ENCODE peak calls at places on chromosomes 16 and 17, in nine cellular contexts. One of them, this sample, is unnamed.

GRCh38 chr16:84718-85452 is 6.9 kb downstream of the MPG start:
- DNase-seq in HFF-Myc: no peak
- DNase-seq in choroid plexus epithelial cell: peak
- DNase-seq in fibroblast of pulmonary artery: peak
- DNase-seq in fibroblast of the aortic adventitia: peak
- DNase-seq in cardiac muscle cell: no peak
- DNase-seq in lung: peak
- DNase-seq in fibroblast of mammary gland: peak
- DNase-seq in transverse colon: peak
- DNase-seq in this sample: peak

GRCh38 chr16:27174007-27174406 is 29.3 kb upstream of the KDM8 start:
- DNase-seq in choroid plexus epithelial cell: no peak
- DNase-seq in fibroblast of pulmonary artery: no peak
- DNase-seq in lung: no peak
- DNase-seq in cardiac muscle cell: no peak
- DNase-seq in transverse colon: peak
- DNase-seq in fibroblast of the aortic adventitia: no peak
- DNase-seq in fibroblast of mammary gland: no peak
- DNase-seq in HFF-Myc: no peak
- DNase-seq in this sample: no peak

GRCh38 chr16:55496509-55497145 is 12.2 kb upstream of the LPCAT2 start:
- DNase-seq in cardiac muscle cell: no peak
- DNase-seq in HFF-Myc: no peak
- DNase-seq in choroid plexus epithelial cell: no peak
- DNase-seq in fibroblast of mammary gland: no peak
- DNase-seq in fibroblast of the aortic adventitia: no peak
- DNase-seq in transverse colon: no peak
- DNase-seq in lung: peak
- DNase-seq in fibroblast of pulmonary artery: no peak
- DNase-seq in this sample: no peak

GRCh38 chr17:79943354-79944241 is 92.1 kb downstream of the TBC1D16 start:
- DNase-seq in HFF-Myc: no peak
- DNase-seq in fibroblast of pulmonary artery: no peak
- DNase-seq in cardiac muscle cell: no peak
- DNase-seq in fibroblast of mammary gland: no peak
- DNase-seq in choroid plexus epithelial cell: no peak
- DNase-seq in transverse colon: peak
- DNase-seq in lung: no peak
- DNase-seq in fibroblast of the aortic adventitia: no peak
- DNase-seq in this sample: no peak

GRCh38 chr17:76262732-76263344 is 2.3 kb upstream of the UBALD2 start:
- DNase-seq in lung: no peak
- DNase-seq in fibroblast of pulmonary artery: no peak
- DNase-seq in transverse colon: peak
- DNase-seq in cardiac muscle cell: no peak
- DNase-seq in HFF-Myc: no peak
- DNase-seq in choroid plexus epithelial cell: no peak
- DNase-seq in fibroblast of mammary gland: no peak
- DNase-seq in fibroblast of the aortic adventitia: no peak
- DNase-seq in this sample: peak

GRCh38 chr16:57610611-57611010 is 17.8 kb upstream of the ADGRG1 start:
- DNase-seq in fibroblast of the aortic adventitia: no peak
- DNase-seq in cardiac muscle cell: no peak
- DNase-seq in HFF-Myc: no peak
- DNase-seq in choroid plexus epithelial cell: no peak
- DNase-seq in fibroblast of mammary gland: no peak
- DNase-seq in lung: no peak
- DNase-seq in fibroblast of pulmonary artery: no peak
- DNase-seq in transverse colon: no peak
- DNase-seq in this sample: no peak

GRCh38 chr17:1634841-1635650 is 6.4 kb upstream of the SLC43A2 start:
- DNase-seq in choroid plexus epithelial cell: no peak
- DNase-seq in fibroblast of pulmonary artery: no peak
- DNase-seq in fibroblast of mammary gland: no peak
- DNase-seq in cardiac muscle cell: no peak
- DNase-seq in transverse colon: no peak
- DNase-seq in lung: no peak
- DNase-seq in HFF-Myc: no peak
- DNase-seq in fibroblast of the aortic adventitia: no peak
- DNase-seq in this sample: no peak

GRCh38 chr16:10616744-10617640 is 36.6 kb upstream of the EMP2 start:
- DNase-seq in lung: peak
- DNase-seq in fibroblast of pulmonary artery: peak
- DNase-seq in choroid plexus epithelial cell: peak
- DNase-seq in transverse colon: peak
- DNase-seq in fibroblast of the aortic adventitia: peak
- DNase-seq in HFF-Myc: no peak
- DNase-seq in cardiac muscle cell: peak
- DNase-seq in fibroblast of mammary gland: peak
- DNase-seq in this sample: peak

GRCh38 chr17:2253768-2254406 is 49.7 kb downstream of the SMG6 start:
- DNase-seq in lung: no peak
- DNase-seq in HFF-Myc: no peak
- DNase-seq in fibroblast of mammary gland: no peak
- DNase-seq in fibroblast of the aortic adventitia: no peak
- DNase-seq in choroid plexus epithelial cell: no peak
- DNase-seq in transverse colon: no peak
- DNase-seq in fibroblast of pulmonary artery: no peak
- DNase-seq in cardiac muscle cell: no peak
- DNase-seq in this sample: no peak

GRCh38 chr16:78993342-78993741 is 607.2 kb downstream of the MAF start:
- DNase-seq in lung: no peak
- DNase-seq in cardiac muscle cell: peak
- DNase-seq in fibroblast of pulmonary artery: no peak
- DNase-seq in HFF-Myc: no peak
- DNase-seq in choroid plexus epithelial cell: no peak
- DNase-seq in fibroblast of the aortic adventitia: no peak
- DNase-seq in fibroblast of mammary gland: no peak
- DNase-seq in transverse colon: no peak
- DNase-seq in this sample: no peak

GRCh38 chr17:50817142-50817751 is 18.1 kb upstream of the WFIKKN2 start:
- DNase-seq in choroid plexus epithelial cell: peak
- DNase-seq in lung: peak
- DNase-seq in fibroblast of mammary gland: peak
- DNase-seq in fibroblast of the aortic adventitia: peak
- DNase-seq in HFF-Myc: no peak
- DNase-seq in transverse colon: peak
- DNase-seq in cardiac muscle cell: peak
- DNase-seq in fibroblast of pulmonary artery: peak
- DNase-seq in this sample: peak

GRCh38 chr16:2029350-2029749 is 2.6 kb downstream of the NHERF2 start:
- DNase-seq in fibroblast of pulmonary artery: no peak
- DNase-seq in lung: no peak
- DNase-seq in choroid plexus epithelial cell: no peak
- DNase-seq in cardiac muscle cell: no peak
- DNase-seq in transverse colon: no peak
- DNase-seq in fibroblast of the aortic adventitia: no peak
- DNase-seq in HFF-Myc: no peak
- DNase-seq in fibroblast of mammary gland: no peak
- DNase-seq in this sample: no peak

GRCh38 chr17:67311551-67311950 is 54.8 kb downstream of the PSMD12 start:
- DNase-seq in choroid plexus epithelial cell: no peak
- DNase-seq in fibroblast of the aortic adventitia: no peak
- DNase-seq in fibroblast of pulmonary artery: no peak
- DNase-seq in lung: no peak
- DNase-seq in cardiac muscle cell: no peak
- DNase-seq in HFF-Myc: no peak
- DNase-seq in fibroblast of mammary gland: no peak
- DNase-seq in transverse colon: no peak
- DNase-seq in this sample: no peak

GRCh38 chr17:2178798-2179505 is 124.0 kb downstream of the HIC1 start:
- DNase-seq in HFF-Myc: no peak
- DNase-seq in choroid plexus epithelial cell: peak
- DNase-seq in transverse colon: no peak
- DNase-seq in cardiac muscle cell: no peak
- DNase-seq in fibroblast of mammary gland: no peak
- DNase-seq in fibroblast of pulmonary artery: no peak
- DNase-seq in fibroblast of the aortic adventitia: no peak
- DNase-seq in lung: no peak
- DNase-seq in this sample: no peak

GRCh38 chr17:20955437-20956323 is 87.1 kb downstream of the USP22 start:
- DNase-seq in cardiac muscle cell: no peak
- DNase-seq in fibroblast of pulmonary artery: peak
- DNase-seq in HFF-Myc: no peak
- DNase-seq in transverse colon: no peak
- DNase-seq in lung: no peak
- DNase-seq in fibroblast of the aortic adventitia: peak
- DNase-seq in choroid plexus epithelial cell: peak
- DNase-seq in fibroblast of mammary gland: peak
- DNase-seq in this sample: no peak

GRCh38 chr17:41521574-41522261 is 3.0 kb upstream of the KRT15 start:
- DNase-seq in fibroblast of pulmonary artery: peak
- DNase-seq in fibroblast of mammary gland: peak
- DNase-seq in fibroblast of the aortic adventitia: peak
- DNase-seq in lung: peak
- DNase-seq in choroid plexus epithelial cell: peak
- DNase-seq in transverse colon: peak
- DNase-seq in HFF-Myc: no peak
- DNase-seq in cardiac muscle cell: no peak
- DNase-seq in this sample: peak

DNA sequence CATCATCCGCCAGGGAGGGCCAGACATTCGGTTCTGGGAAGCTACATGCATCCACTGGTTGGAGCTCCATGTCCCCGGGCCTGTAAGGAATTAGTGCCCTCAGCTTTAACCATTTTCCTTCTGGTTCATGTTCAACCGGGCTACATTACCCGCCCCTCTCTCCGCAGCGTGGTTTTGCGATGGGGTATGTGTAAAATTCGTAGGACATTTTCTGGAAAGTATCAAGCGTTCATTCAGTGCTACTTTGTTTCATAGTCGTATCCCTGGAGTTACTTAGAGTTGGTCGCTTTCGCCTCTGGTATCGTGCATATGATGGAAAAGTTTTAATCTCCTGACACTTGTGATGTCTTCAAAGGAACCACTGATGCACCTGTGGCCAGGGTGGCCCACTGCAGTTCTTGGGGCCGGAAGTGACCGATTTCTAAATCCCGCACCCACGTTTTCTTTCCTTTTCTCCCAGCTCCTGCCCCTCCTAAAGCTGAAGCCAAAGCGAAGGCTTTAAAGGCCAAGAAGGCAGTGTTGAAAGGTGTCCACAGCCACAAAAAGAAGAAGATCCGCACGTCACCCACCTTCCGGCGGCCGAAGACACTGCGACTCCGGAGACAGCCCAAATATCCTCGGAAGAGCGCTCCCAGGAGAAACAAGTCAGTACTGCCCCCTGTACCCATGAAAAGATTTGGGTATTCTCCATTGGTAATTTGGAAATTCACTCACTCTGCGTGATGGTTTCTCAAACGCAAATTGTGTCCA is 637 bp downstream of the RPL23A start:
- DNase-seq in fibroblast of mammary gland: no peak
- DNase-seq in transverse colon: no peak
- DNase-seq in fibroblast of the aortic adventitia: no peak
- DNase-seq in fibroblast of pulmonary artery: no peak
- DNase-seq in lung: no peak
- DNase-seq in choroid plexus epithelial cell: no peak
- DNase-seq in HFF-Myc: no peak
- DNase-seq in cardiac muscle cell: no peak
- DNase-seq in this sample: no peak
- TF ChIP-seq CTCF in fibroblast of mammary gland: no peak
- TF ChIP-seq CTCF in transverse colon: peak
- TF ChIP-seq CTCF in fibroblast of the aortic adventitia: no peak
- TF ChIP-seq CTCF in fibroblast of pulmonary artery: no peak
- TF ChIP-seq CTCF in lung: no peak
- TF ChIP-seq CTCF in choroid plexus epithelial cell: peak
- TF ChIP-seq CTCF in HFF-Myc: no peak
- TF ChIP-seq CTCF in cardiac muscle cell: peak
- TF ChIP-seq CTCF in this sample: no peak

GRCh38 chr17:17772231-17772630 is 64.6 kb downstream of the SREBF1 start:
- DNase-seq in fibroblast of mammary gland: no peak
- DNase-seq in transverse colon: no peak
- DNase-seq in HFF-Myc: no peak
- DNase-seq in choroid plexus epithelial cell: no peak
- DNase-seq in fibroblast of the aortic adventitia: no peak
- DNase-seq in lung: no peak
- DNase-seq in fibroblast of pulmonary artery: no peak
- DNase-seq in cardiac muscle cell: no peak
- DNase-seq in this sample: no peak

GRCh38 chr17:17770371-17771059 is 66.3 kb downstream of the SREBF1 start:
- DNase-seq in transverse colon: no peak
- DNase-seq in choroid plexus epithelial cell: no peak
- DNase-seq in fibroblast of mammary gland: no peak
- DNase-seq in cardiac muscle cell: no peak
- DNase-seq in fibroblast of pulmonary artery: no peak
- DNase-seq in HFF-Myc: no peak
- DNase-seq in fibroblast of the aortic adventitia: no peak
- DNase-seq in lung: no peak
- DNase-seq in this sample: no peak

GRCh38 chr17:17776889-17777288 is 59.9 kb downstream of the SREBF1 start:
- DNase-seq in lung: no peak
- DNase-seq in cardiac muscle cell: no peak
- DNase-seq in fibroblast of the aortic adventitia: no peak
- DNase-seq in HFF-Myc: no peak
- DNase-seq in choroid plexus epithelial cell: no peak
- DNase-seq in fibroblast of mammary gland: no peak
- DNase-seq in transverse colon: no peak
- DNase-seq in fibroblast of pulmonary artery: no peak
- DNase-seq in this sample: no peak

GRCh38 chr17:17771498-17772201 is 65.1 kb downstream of the SREBF1 start:
- DNase-seq in HFF-Myc: no peak
- DNase-seq in cardiac muscle cell: no peak
- DNase-seq in fibroblast of the aortic adventitia: no peak
- DNase-seq in choroid plexus epithelial cell: no peak
- DNase-seq in transverse colon: no peak
- DNase-seq in lung: no peak
- DNase-seq in fibroblast of mammary gland: no peak
- DNase-seq in fibroblast of pulmonary artery: no peak
- DNase-seq in this sample: no peak

GRCh38 chr17:17774009-17774881 is 62.5 kb downstream of the SREBF1 start:
- DNase-seq in fibroblast of mammary gland: peak
- DNase-seq in fibroblast of the aortic adventitia: peak
- DNase-seq in transverse colon: peak
- DNase-seq in choroid plexus epithelial cell: peak
- DNase-seq in lung: no peak
- DNase-seq in fibroblast of pulmonary artery: peak
- DNase-seq in cardiac muscle cell: no peak
- DNase-seq in HFF-Myc: no peak
- DNase-seq in this sample: no peak
- TF ChIP-seq CTCF in fibroblast of mammary gland: peak
- TF ChIP-seq CTCF in fibroblast of the aortic adventitia: peak
- TF ChIP-seq CTCF in transverse colon: peak
- TF ChIP-seq CTCF in choroid plexus epithelial cell: peak
- TF ChIP-seq CTCF in lung: no peak
- TF ChIP-seq CTCF in fibroblast of pulmonary artery: peak
- TF ChIP-seq CTCF in cardiac muscle cell: peak
- TF ChIP-seq CTCF in HFF-Myc: peak
- TF ChIP-seq CTCF in this sample: no peak

GRCh38 chr17:18166894-18167293 is 16.7 kb upstream of the ALKBH5 start:
- DNase-seq in lung: no peak
- DNase-seq in choroid plexus epithelial cell: no peak
- DNase-seq in cardiac muscle cell: no peak
- DNase-seq in fibroblast of mammary gland: peak
- DNase-seq in fibroblast of the aortic adventitia: peak
- DNase-seq in HFF-Myc: no peak
- DNase-seq in transverse colon: no peak
- DNase-seq in fibroblast of pulmonary artery: no peak
- DNase-seq in this sample: no peak
- TF ChIP-seq CTCF in lung: no peak
- TF ChIP-seq CTCF in choroid plexus epithelial cell: peak
- TF ChIP-seq CTCF in cardiac muscle cell: peak
- TF ChIP-seq CTCF in fibroblast of mammary gland: peak
- TF ChIP-seq CTCF in fibroblast of the aortic adventitia: no peak
- TF ChIP-seq CTCF in HFF-Myc: peak
- TF ChIP-seq CTCF in transverse colon: no peak
- TF ChIP-seq CTCF in fibroblast of pulmonary artery: no peak
- TF ChIP-seq CTCF in this sample: no peak

GRCh38 chr16:67701420-67701819 is 17.7 kb downstream of the GFOD2 start:
- DNase-seq in transverse colon: no peak
- DNase-seq in lung: no peak
- DNase-seq in fibroblast of pulmonary artery: no peak
- DNase-seq in choroid plexus epithelial cell: no peak
- DNase-seq in cardiac muscle cell: no peak
- DNase-seq in fibroblast of the aortic adventitia: no peak
- DNase-seq in fibroblast of mammary gland: no peak
- DNase-seq in HFF-Myc: no peak
- DNase-seq in this sample: no peak
- TF ChIP-seq CTCF in transverse colon: no peak
- TF ChIP-seq CTCF in lung: no peak
- TF ChIP-seq CTCF in fibroblast of pulmonary artery: no peak
- TF ChIP-seq CTCF in choroid plexus epithelial cell: no peak
- TF ChIP-seq CTCF in cardiac muscle cell: no peak
- TF ChIP-seq CTCF in fibroblast of the aortic adventitia: no peak
- TF ChIP-seq CTCF in fibroblast of mammary gland: no peak
- TF ChIP-seq CTCF in HFF-Myc: no peak
- TF ChIP-seq CTCF in this sample: no peak

This sample was measured in Calu3.